ENCODE peak calls at places on chromosomes 4 and X, in ten cellular contexts. One of them, this sample, is unnamed. For H3K9me3, the result is how much of the 10 kb centered on the place peaks cover.

GRCh38 chr4:150297861-150298474 is 219.7 kb downstream of the DCLK2 start:
- DNase-seq in CD4-positive, alpha-beta T cell: no peak
- DNase-seq in GM23248: peak
- DNase-seq in mammary epithelial cell: peak
- DNase-seq in stomach: no peak
- DNase-seq in CD8-positive, alpha-beta T cell: peak
- DNase-seq in esophagus squamous epithelium: no peak
- DNase-seq in CD8-positive, alpha-beta memory T cell: no peak
- DNase-seq in right lobe of liver: no peak
- DNase-seq in CD4-positive, alpha-beta memory T cell: peak
- DNase-seq in this sample: no peak

GRCh38 chrX:146614693-146615524 is 194.7 kb upstream of the CXorf51B start:
- DNase-seq in CD4-positive, alpha-beta memory T cell: no peak
- DNase-seq in GM23248: no peak
- DNase-seq in mammary epithelial cell: no peak
- DNase-seq in CD8-positive, alpha-beta memory T cell: no peak
- DNase-seq in stomach: no peak
- DNase-seq in CD8-positive, alpha-beta T cell: no peak
- DNase-seq in CD4-positive, alpha-beta T cell: no peak
- DNase-seq in esophagus squamous epithelium: no peak
- DNase-seq in right lobe of liver: no peak
- DNase-seq in this sample: no peak

GRCh38 chrX:152641996-152642395 is 4.3 kb downstream of the GABRQ start:
- DNase-seq in stomach: no peak
- DNase-seq in right lobe of liver: no peak
- DNase-seq in esophagus squamous epithelium: no peak
- DNase-seq in CD4-positive, alpha-beta T cell: no peak
- DNase-seq in CD8-positive, alpha-beta T cell: no peak
- DNase-seq in CD8-positive, alpha-beta memory T cell: no peak
- DNase-seq in CD4-positive, alpha-beta memory T cell: no peak
- DNase-seq in mammary epithelial cell: no peak
- DNase-seq in GM23248: peak
- DNase-seq in this sample: no peak

GRCh38 chr4:7030856-7031255 is 12.3 kb upstream of the TADA2B start:
- DNase-seq in GM23248: no peak
- DNase-seq in CD8-positive, alpha-beta memory T cell: no peak
- DNase-seq in CD4-positive, alpha-beta T cell: no peak
- DNase-seq in stomach: no peak
- DNase-seq in CD8-positive, alpha-beta T cell: no peak
- DNase-seq in esophagus squamous epithelium: no peak
- DNase-seq in CD4-positive, alpha-beta memory T cell: no peak
- DNase-seq in right lobe of liver: no peak
- DNase-seq in mammary epithelial cell: no peak
- DNase-seq in this sample: no peak

GRCh38 chrX:129540068-129540653 is at the start of gene OCRL:
- DNase-seq in CD4-positive, alpha-beta memory T cell: peak
- DNase-seq in right lobe of liver: peak
- DNase-seq in CD8-positive, alpha-beta memory T cell: peak
- DNase-seq in GM23248: peak
- DNase-seq in stomach: peak
- DNase-seq in esophagus squamous epithelium: no peak
- DNase-seq in CD4-positive, alpha-beta T cell: no peak
- DNase-seq in CD8-positive, alpha-beta T cell: peak
- DNase-seq in mammary epithelial cell: peak
- DNase-seq in this sample: no peak

GRCh38 chr4:81426770-81427604 is 44.7 kb downstream of the RASGEF1B start:
- DNase-seq in CD4-positive, alpha-beta T cell: no peak
- DNase-seq in stomach: no peak
- DNase-seq in GM23248: no peak
- DNase-seq in right lobe of liver: no peak
- DNase-seq in esophagus squamous epithelium: no peak
- DNase-seq in mammary epithelial cell: peak
- DNase-seq in CD8-positive, alpha-beta memory T cell: no peak
- DNase-seq in CD4-positive, alpha-beta memory T cell: no peak
- DNase-seq in CD8-positive, alpha-beta T cell: no peak
- DNase-seq in this sample: no peak

GRCh38 chr4:51858605-51859211 is 15.8 kb downstream of the DCUN1D4 start:
- DNase-seq in CD8-positive, alpha-beta T cell: no peak
- DNase-seq in CD4-positive, alpha-beta memory T cell: no peak
- DNase-seq in esophagus squamous epithelium: no peak
- DNase-seq in right lobe of liver: no peak
- DNase-seq in mammary epithelial cell: no peak
- DNase-seq in CD4-positive, alpha-beta T cell: no peak
- DNase-seq in CD8-positive, alpha-beta memory T cell: no peak
- DNase-seq in GM23248: no peak
- DNase-seq in stomach: no peak
- DNase-seq in this sample: no peak

GRCh38 chr4:166673911-166674310 is 560.4 kb downstream of the SPOCK3 start:
- DNase-seq in GM23248: no peak
- DNase-seq in esophagus squamous epithelium: no peak
- DNase-seq in CD4-positive, alpha-beta T cell: no peak
- DNase-seq in mammary epithelial cell: no peak
- DNase-seq in right lobe of liver: no peak
- DNase-seq in CD4-positive, alpha-beta memory T cell: no peak
- DNase-seq in CD8-positive, alpha-beta T cell: no peak
- DNase-seq in CD8-positive, alpha-beta memory T cell: no peak
- DNase-seq in stomach: no peak
- DNase-seq in this sample: no peak

GRCh38 chr4:1216869-1217294 is 32.0 kb downstream of the CTBP1 start:
- DNase-seq in mammary epithelial cell: no peak
- DNase-seq in CD4-positive, alpha-beta T cell: peak
- DNase-seq in GM23248: no peak
- DNase-seq in CD8-positive, alpha-beta memory T cell: peak
- DNase-seq in right lobe of liver: no peak
- DNase-seq in stomach: peak
- DNase-seq in CD8-positive, alpha-beta T cell: peak
- DNase-seq in esophagus squamous epithelium: no peak
- DNase-seq in CD4-positive, alpha-beta memory T cell: peak
- DNase-seq in this sample: peak

GRCh38 chr4:128600996-128601857 is 208.3 kb upstream of the JADE1 start:
- DNase-seq in CD4-positive, alpha-beta memory T cell: no peak
- DNase-seq in esophagus squamous epithelium: no peak
- DNase-seq in GM23248: peak
- DNase-seq in right lobe of liver: no peak
- DNase-seq in CD8-positive, alpha-beta T cell: no peak
- DNase-seq in CD8-positive, alpha-beta memory T cell: no peak
- DNase-seq in mammary epithelial cell: peak
- DNase-seq in stomach: peak
- DNase-seq in CD4-positive, alpha-beta T cell: no peak
- DNase-seq in this sample: no peak

GRCh38 chrX:10157545-10157944 is 770 bp downstream of the CLCN4 start:
- DNase-seq in CD8-positive, alpha-beta memory T cell: no peak
- DNase-seq in CD8-positive, alpha-beta T cell: no peak
- DNase-seq in CD4-positive, alpha-beta T cell: no peak
- DNase-seq in CD4-positive, alpha-beta memory T cell: no peak
- DNase-seq in mammary epithelial cell: no peak
- DNase-seq in esophagus squamous epithelium: no peak
- DNase-seq in stomach: no peak
- DNase-seq in right lobe of liver: no peak
- DNase-seq in GM23248: peak
- DNase-seq in this sample: no peak

GRCh38 chrX:76398970-76399369 is 28.5 kb upstream of the MAGEE1 start:
- DNase-seq in CD8-positive, alpha-beta T cell: no peak
- DNase-seq in CD4-positive, alpha-beta T cell: no peak
- DNase-seq in right lobe of liver: no peak
- DNase-seq in esophagus squamous epithelium: no peak
- DNase-seq in CD8-positive, alpha-beta memory T cell: no peak
- DNase-seq in mammary epithelial cell: no peak
- DNase-seq in CD4-positive, alpha-beta memory T cell: no peak
- DNase-seq in GM23248: no peak
- DNase-seq in stomach: no peak
- DNase-seq in this sample: no peak

GRCh38 chr4:83075696-83076095 is 38.8 kb downstream of the PLAC8 start:
- DNase-seq in GM23248: peak
- DNase-seq in CD4-positive, alpha-beta memory T cell: no peak
- DNase-seq in CD4-positive, alpha-beta T cell: no peak
- DNase-seq in CD8-positive, alpha-beta memory T cell: no peak
- DNase-seq in mammary epithelial cell: no peak
- DNase-seq in esophagus squamous epithelium: no peak
- DNase-seq in right lobe of liver: no peak
- DNase-seq in CD8-positive, alpha-beta T cell: no peak
- DNase-seq in stomach: no peak
- DNase-seq in this sample: no peak

DNA sequence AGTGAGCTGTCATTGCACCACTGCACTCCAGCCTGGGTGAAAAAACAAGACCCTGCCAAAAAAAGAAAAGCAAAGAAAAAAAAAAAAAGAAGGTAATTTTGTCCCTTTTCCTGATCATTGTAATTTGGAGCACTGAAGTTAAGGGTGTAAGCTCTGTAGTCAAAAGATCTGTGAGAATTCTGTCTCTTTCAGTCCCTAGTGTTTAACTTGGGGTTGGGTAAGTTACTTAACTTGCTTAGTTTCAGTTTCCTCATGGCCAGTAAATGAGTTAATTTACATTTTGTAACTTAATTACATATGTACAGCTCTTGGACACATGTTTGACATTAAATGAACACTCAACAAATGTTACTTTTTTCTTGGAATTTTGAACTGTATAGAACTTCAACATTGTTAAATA is 10.9 kb upstream of the UBE2K start:
- DNase-seq in CD4-positive, alpha-beta T cell: no peak
- DNase-seq in esophagus squamous epithelium: no peak
- DNase-seq in CD4-positive, alpha-beta memory T cell: no peak
- DNase-seq in CD8-positive, alpha-beta T cell: no peak
- DNase-seq in mammary epithelial cell: no peak
- DNase-seq in right lobe of liver: no peak
- DNase-seq in stomach: no peak
- DNase-seq in GM23248: no peak
- DNase-seq in CD8-positive, alpha-beta memory T cell: no peak
- DNase-seq in this sample: no peak
- H3K9me3 ChIP-seq in CD4-positive, alpha-beta T cell: under half
- H3K9me3 ChIP-seq in esophagus squamous epithelium: under half
- H3K9me3 ChIP-seq in CD4-positive, alpha-beta memory T cell: under half
- H3K9me3 ChIP-seq in CD8-positive, alpha-beta T cell: under half
- H3K9me3 ChIP-seq in mammary epithelial cell: under half
- H3K9me3 ChIP-seq in right lobe of liver: under half
- H3K9me3 ChIP-seq in stomach: under half
- H3K9me3 ChIP-seq in GM23248: under half
- H3K9me3 ChIP-seq in CD8-positive, alpha-beta memory T cell: under half
- H3K9me3 ChIP-seq in this sample: under half

GRCh38 chr4:107956011-107956410 is 24.7 kb downstream of the CYP2U1 start:
- DNase-seq in esophagus squamous epithelium: no peak
- DNase-seq in stomach: no peak
- DNase-seq in right lobe of liver: no peak
- DNase-seq in CD8-positive, alpha-beta memory T cell: no peak
- DNase-seq in CD8-positive, alpha-beta T cell: no peak
- DNase-seq in GM23248: no peak
- DNase-seq in mammary epithelial cell: peak
- DNase-seq in CD4-positive, alpha-beta T cell: no peak
- DNase-seq in CD4-positive, alpha-beta memory T cell: no peak
- DNase-seq in this sample: no peak
- H3K9me3 ChIP-seq in esophagus squamous epithelium: under half
- H3K9me3 ChIP-seq in stomach: under half
- H3K9me3 ChIP-seq in right lobe of liver: under half
- H3K9me3 ChIP-seq in CD8-positive, alpha-beta memory T cell: under half
- H3K9me3 ChIP-seq in CD8-positive, alpha-beta T cell: under half
- H3K9me3 ChIP-seq in GM23248: under half
- H3K9me3 ChIP-seq in mammary epithelial cell: under half
- H3K9me3 ChIP-seq in CD4-positive, alpha-beta T cell: under half
- H3K9me3 ChIP-seq in CD4-positive, alpha-beta memory T cell: under half
- H3K9me3 ChIP-seq in this sample: under half

GRCh38 chr4:173525118-173526033 is 4.7 kb downstream of the HAND2 start:
- DNase-seq in CD8-positive, alpha-beta memory T cell: no peak
- DNase-seq in right lobe of liver: no peak
- DNase-seq in GM23248: peak
- DNase-seq in esophagus squamous epithelium: no peak
- DNase-seq in stomach: no peak
- DNase-seq in CD8-positive, alpha-beta T cell: no peak
- DNase-seq in CD4-positive, alpha-beta memory T cell: no peak
- DNase-seq in CD4-positive, alpha-beta T cell: no peak
- DNase-seq in mammary epithelial cell: no peak
- DNase-seq in this sample: no peak

GRCh38 chr4:173522874-173523395 is 7.1 kb downstream of the HAND2 start:
- DNase-seq in CD4-positive, alpha-beta T cell: no peak
- DNase-seq in GM23248: peak
- DNase-seq in CD8-positive, alpha-beta T cell: no peak
- DNase-seq in right lobe of liver: no peak
- DNase-seq in CD8-positive, alpha-beta memory T cell: no peak
- DNase-seq in mammary epithelial cell: no peak
- DNase-seq in stomach: no peak
- DNase-seq in CD4-positive, alpha-beta memory T cell: no peak
- DNase-seq in esophagus squamous epithelium: no peak
- DNase-seq in this sample: no peak

GRCh38 chr4:173526034-173526482 is 4.0 kb downstream of the HAND2 start:
- DNase-seq in CD8-positive, alpha-beta T cell: no peak
- DNase-seq in CD8-positive, alpha-beta memory T cell: no peak
- DNase-seq in right lobe of liver: no peak
- DNase-seq in CD4-positive, alpha-beta T cell: no peak
- DNase-seq in CD4-positive, alpha-beta memory T cell: no peak
- DNase-seq in stomach: no peak
- DNase-seq in esophagus squamous epithelium: no peak
- DNase-seq in GM23248: peak
- DNase-seq in mammary epithelial cell: no peak
- DNase-seq in this sample: no peak

GRCh38 chr4:173522160-173522873 is 7.7 kb downstream of the HAND2 start:
- DNase-seq in CD8-positive, alpha-beta memory T cell: no peak
- DNase-seq in GM23248: peak
- DNase-seq in esophagus squamous epithelium: no peak
- DNase-seq in CD4-positive, alpha-beta memory T cell: no peak
- DNase-seq in mammary epithelial cell: no peak
- DNase-seq in CD8-positive, alpha-beta T cell: no peak
- DNase-seq in stomach: peak
- DNase-seq in right lobe of liver: peak
- DNase-seq in CD4-positive, alpha-beta T cell: no peak
- DNase-seq in this sample: no peak

GRCh38 chr4:173524218-173525117 is 5.6 kb downstream of the HAND2 start:
- DNase-seq in CD8-positive, alpha-beta T cell: no peak
- DNase-seq in right lobe of liver: no peak
- DNase-seq in CD8-positive, alpha-beta memory T cell: no peak
- DNase-seq in GM23248: no peak
- DNase-seq in stomach: no peak
- DNase-seq in CD4-positive, alpha-beta memory T cell: no peak
- DNase-seq in esophagus squamous epithelium: no peak
- DNase-seq in mammary epithelial cell: no peak
- DNase-seq in CD4-positive, alpha-beta T cell: no peak
- DNase-seq in this sample: no peak
- H3K9me3 ChIP-seq in CD8-positive, alpha-beta T cell: under half
- H3K9me3 ChIP-seq in right lobe of liver: under half
- H3K9me3 ChIP-seq in CD8-positive, alpha-beta memory T cell: under half
- H3K9me3 ChIP-seq in GM23248: under half
- H3K9me3 ChIP-seq in stomach: under half
- H3K9me3 ChIP-seq in CD4-positive, alpha-beta memory T cell: under half
- H3K9me3 ChIP-seq in esophagus squamous epithelium: under half
- H3K9me3 ChIP-seq in mammary epithelial cell: under half
- H3K9me3 ChIP-seq in CD4-positive, alpha-beta T cell: under half
- H3K9me3 ChIP-seq in this sample: under half

DNA sequence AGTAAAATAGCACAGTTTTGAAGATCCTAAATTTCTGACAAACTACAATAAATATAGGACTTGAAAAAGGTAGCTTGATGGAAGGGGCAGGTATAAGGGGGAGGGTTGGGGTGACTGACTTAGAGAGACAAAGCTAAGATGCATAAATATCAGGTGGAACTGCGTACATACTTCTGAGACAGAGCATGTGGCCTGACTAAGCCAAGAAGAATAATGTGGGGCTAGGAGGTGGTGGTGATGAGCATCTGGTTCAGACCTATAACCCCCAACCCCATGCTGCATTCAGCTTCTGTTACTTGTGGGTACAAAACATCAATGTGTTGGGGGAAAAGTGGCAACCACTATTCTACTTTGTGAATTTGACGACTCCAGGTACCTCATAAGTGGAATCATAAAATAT is 19.8 kb downstream of the USP9X start:
- DNase-seq in GM23248: no peak
- DNase-seq in stomach: no peak
- DNase-seq in CD8-positive, alpha-beta memory T cell: no peak
- DNase-seq in CD8-positive, alpha-beta T cell: no peak
- DNase-seq in CD4-positive, alpha-beta memory T cell: no peak
- DNase-seq in CD4-positive, alpha-beta T cell: no peak
- DNase-seq in mammary epithelial cell: no peak
- DNase-seq in esophagus squamous epithelium: no peak
- DNase-seq in right lobe of liver: no peak
- DNase-seq in this sample: no peak
- H3K9me3 ChIP-seq in GM23248: under half
- H3K9me3 ChIP-seq in stomach: under half
- H3K9me3 ChIP-seq in CD8-positive, alpha-beta memory T cell: under half
- H3K9me3 ChIP-seq in CD8-positive, alpha-beta T cell: under half
- H3K9me3 ChIP-seq in CD4-positive, alpha-beta memory T cell: under half
- H3K9me3 ChIP-seq in CD4-positive, alpha-beta T cell: under half
- H3K9me3 ChIP-seq in mammary epithelial cell: under half
- H3K9me3 ChIP-seq in esophagus squamous epithelium: under half
- H3K9me3 ChIP-seq in right lobe of liver: under half
- H3K9me3 ChIP-seq in this sample: under half

This sample was measured in T-helper 17 cell.